ENCODE peak calls at places on chromosomes 16 and 17, in nine cellular contexts. A, N, G, T, W, I, X, R and E are unnamed samples.

GRCh38 chr16:69073181-69073669 is 32.2 kb upstream of the HAS3 start:
- DNase-seq in A (peak; percentile 37), N (no peak), G (no peak), T (peak; percentile 99), W (no peak), I (peak; percentile 92), X (no peak), R (no peak), E (no peak)

GRCh38 chr17:31052187-31052889 is 42.4 kb upstream of the NF1 start:
- DNase-seq in A (no peak), N (peak; percentile 62), G (peak; percentile 29), T (peak; percentile 99), W (no peak), I (peak; percentile 96), X (peak; percentile 91), R (peak; percentile 22), E (no peak)

GRCh38 chr17:78257810-78258322 is 26.4 kb downstream of the TMEM235 start:
- DNase-seq in A (no peak), N (peak; percentile 47), G (peak; percentile 46), T (no peak), W (peak; percentile 91), I (peak; percentile 13), X (peak; percentile 24), R (peak; percentile 77), E (no peak)

GRCh38 chr17:29046440-29046839 is 3.5 kb downstream of the PIPOX start:
- DNase-seq in A (no peak), N (no peak), G (no peak), T (no peak), W (no peak), I (no peak), X (no peak), R (no peak), E (no peak)

GRCh38 chr17:60554377-60554788 is 28.3 kb upstream of the APPBP2 start:
- DNase-seq in A (no peak), N (peak; percentile 45), G (no peak), T (peak; percentile 64), W (no peak), I (peak; percentile 85), X (peak; percentile 43), R (no peak), E (no peak)

GRCh38 chr16:87436225-87437172 is 44.4 kb downstream of the MAP1LC3B start:
- DNase-seq in A (no peak), N (no peak), G (no peak), T (no peak), W (no peak), I (peak; percentile 47), X (peak; percentile 42), R (no peak), E (no peak)

GRCh38 chr16:69563605-69564580 is 1.9 kb upstream of the NFAT5 start:
- DNase-seq in A (peak; percentile 87), N (no peak), G (no peak), T (peak; percentile 68), W (no peak), I (peak; percentile 65), X (peak; percentile 18), R (no peak), E (peak; percentile 43)

GRCh38 chr17:27455914-27456680 is at the start of gene KSR1:
- DNase-seq in A (peak; percentile 62), N (peak; percentile 90), G (peak; percentile 82), T (no peak), W (peak; percentile 97), I (peak; percentile 72), X (peak; percentile 80), R (peak; percentile 90), E (peak; percentile 72)

GRCh38 chr17:17681187-17681743 is at the start of gene RAI1:
- DNase-seq in A (peak; percentile 92), N (peak; percentile 83), G (peak; percentile 81), T (no peak), W (peak; percentile 94), I (peak; percentile 79), X (peak; percentile 96), R (peak; percentile 84), E (no peak)

GRCh38 chr16:66953462-66954096 is 7.5 kb upstream of the CES3 start:
- DNase-seq in A (no peak), N (no peak), G (no peak), T (peak; percentile 50), W (no peak), I (no peak), X (no peak), R (no peak), E (no peak)

GRCh38 chr17:3683054-3683511 is 12.9 kb downstream of the P2RX5 start:
- DNase-seq in A (peak; percentile 88), N (no peak), G (no peak), T (no peak), W (no peak), I (no peak), X (peak; percentile 33), R (no peak), E (no peak)

GRCh38 chr17:77315551-77316190 is 174.9 kb downstream of the SEC14L1 start:
- DNase-seq in A (no peak), N (peak; percentile 27), G (no peak), T (no peak), W (peak; percentile 89), I (no peak), X (no peak), R (peak; percentile 55), E (no peak)

GRCh38 chr16:66832661-66833305 is 2.0 kb upstream of the NAE1 start:
- DNase-seq in A (no peak), N (no peak), G (no peak), T (peak; percentile 37), W (no peak), I (peak; percentile 60), X (no peak), R (no peak), E (no peak)

GRCh38 chr16:8905168-8905762 is 23.1 kb downstream of the LITAFD start:
- DNase-seq in A (peak; percentile 69), N (no peak), G (no peak), T (peak; percentile 19), W (no peak), I (peak; percentile 45), X (no peak), R (no peak), E (no peak)

GRCh38 chr16:76193851-76194620 is 83.2 kb upstream of the CNTNAP4 start:
- DNase-seq in A (no peak), N (no peak), G (no peak), T (peak; percentile 74), W (no peak), I (no peak), X (no peak), R (no peak), E (no peak)

GRCh38 chr17:48960834-48961515 is 7.4 kb downstream of the GIP start:
- DNase-seq in A (no peak), N (no peak), G (no peak), T (no peak), W (no peak), I (no peak), X (peak; percentile 78), R (no peak), E (no peak)

GRCh38 chr17:19464033-19465026 is 53.3 kb downstream of the RNF112 start:
- DNase-seq in A (peak; percentile 83), N (no peak), G (no peak), T (no peak), W (peak; percentile 60), I (peak; percentile 18), X (no peak), R (no peak), E (no peak)

GRCh38 chr17:34503804-34504203 is 75.6 kb upstream of the TMEM132E start:
- DNase-seq in A (no peak), N (peak; percentile 42), G (peak; percentile 35), T (no peak), W (no peak), I (no peak), X (no peak), R (peak; percentile 60), E (no peak)

GRCh38 chr16:824601-825000 is 24.1 kb upstream of the GNG13 start:
- DNase-seq in A (no peak), N (no peak), G (no peak), T (no peak), W (no peak), I (no peak), X (no peak), R (no peak), E (no peak)

GRCh38 chr16:822174-822908 is 21.8 kb upstream of the GNG13 start:
- DNase-seq in A (no peak), N (no peak), G (no peak), T (no peak), W (no peak), I (no peak), X (no peak), R (no peak), E (no peak)

GRCh38 chr16:822909-823297 is 22.4 kb upstream of the GNG13 start:
- DNase-seq in A (no peak), N (no peak), G (no peak), T (no peak), W (no peak), I (no peak), X (no peak), R (no peak), E (no peak)

GRCh38 chr16:825298-826061 is 24.9 kb upstream of the GNG13 start:
- DNase-seq in A (no peak), N (no peak), G (no peak), T (no peak), W (no peak), I (no peak), X (peak; percentile 64), R (no peak), E (no peak)

GRCh38 chr16:824194-824593 is 23.7 kb upstream of the GNG13 start:
- DNase-seq in A (no peak), N (no peak), G (no peak), T (no peak), W (no peak), I (no peak), X (no peak), R (no peak), E (no peak)
- H3K4me1 ChIP-seq in A (no peaks in the 10 kb centered on the region), N (peaks cover 10% of the 10 kb centered on the region), G (no peaks in the 10 kb centered on the region), T (no peaks in the 10 kb centered on the region), W (peaks cover 12% of the 10 kb centered on the region), I (peaks cover 4% of the 10 kb centered on the region), X (peaks cover 14% of the 10 kb centered on the region), R (no peaks in the 10 kb centered on the region), E (peaks cover 9% of the 10 kb centered on the region)

DNA sequence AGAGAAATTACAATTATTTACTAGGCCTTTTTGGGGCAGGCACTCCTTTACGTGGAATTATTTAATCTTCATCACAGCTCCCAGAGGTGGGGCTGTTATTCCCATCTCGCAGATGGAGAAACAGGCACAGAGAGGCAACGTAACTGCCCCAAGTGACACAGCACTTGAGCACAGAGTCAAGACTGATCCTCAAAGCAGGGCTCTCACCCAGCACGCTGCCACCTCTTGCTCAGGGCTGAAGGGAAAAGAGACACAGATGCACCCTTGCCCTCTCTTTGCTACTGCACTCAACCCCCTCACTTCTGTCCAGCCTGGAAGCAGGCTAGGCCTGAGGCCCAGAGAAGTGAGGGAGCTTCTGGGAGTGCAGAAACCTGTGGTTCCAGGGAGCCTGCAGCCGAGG is 4.4 kb downstream of the ADAM11 start:
- DNase-seq in A (no peak), N (no peak), G (no peak), T (no peak), W (no peak), I (no peak), X (no peak), R (no peak), E (no peak)
- H3K27me3 ChIP-seq in A (no peaks in the 10 kb centered on the region), N (peaks cover 19% of the 10 kb centered on the region), G (peaks cover 40% of the 10 kb centered on the region), T (peaks cover 45% of the 10 kb centered on the region), W (peaks cover 23% of the 10 kb centered on the region), I (peaks cover 43% of the 10 kb centered on the region), X (peaks cover 3% of the 10 kb centered on the region), R (peaks cover 13% of the 10 kb centered on the region), E (peaks cover 22% of the 10 kb centered on the region)

GRCh38 chr17:65190467-65191095 is 53.4 kb downstream of the RGS9 start:
- DNase-seq in A (no peak), N (no peak), G (no peak), T (peak; percentile 8), W (no peak), I (peak; percentile 89), X (no peak), R (no peak), E (no peak)
- H3K4me1 ChIP-seq in A (peaks cover 4% of the 10 kb centered on the region), N (no peaks in the 10 kb centered on the region), G (no peaks in the 10 kb centered on the region), T (peaks cover 15% of the 10 kb centered on the region), W (no peaks in the 10 kb centered on the region), I (peaks cover 11% of the 10 kb centered on the region), X (no peaks in the 10 kb centered on the region), R (no peaks in the 10 kb centered on the region), E (peaks cover 3% of the 10 kb centered on the region)

GRCh38 chr17:36879027-36879426 is 58.2 kb upstream of the LHX1 start:
- DNase-seq in A (no peak), N (no peak), G (no peak), T (peak; percentile 65), W (no peak), I (no peak), X (no peak), R (no peak), E (no peak)
- H3K27me3 ChIP-seq in A (no peaks in the 10 kb centered on the region), N (no peaks in the 10 kb centered on the region), G (peaks cover 89% of the 10 kb centered on the region), T (peaks cover 3% of the 10 kb centered on the region), W (peaks cover 4% of the 10 kb centered on the region), I (peaks cover 7% of the 10 kb centered on the region), X (peaks cover 3% of the 10 kb centered on the region), R (peaks cover 6% of the 10 kb centered on the region), E (no peaks in the 10 kb centered on the region)